ENCODE peak calls at places on chromosomes 5 and 9, in ten cellular contexts. L is mucosa of descending colon, H is left lung, D is brain microvascular endothelial cell, P is heart left ventricle, N is choroid plexus epithelial cell, T is A549, E is MM.1S, Q is Caco-2, C is fibroblast of mammary gland. W is an unnamed sample.

GRCh38 chr5:140821375-140822280 is at the start of gene PCDHA5:
- DNase-seq in N (peak), D (peak), H (peak), L (no peak), P (no peak), C (peak), T (peak), E (no peak), Q (no peak), W (no peak)

GRCh38 chr5:52771343-52772039 is 16.2 kb upstream of the ITGA1 start:
- DNase-seq in C (no peak), L (no peak), E (peak), P (no peak), T (no peak), Q (no peak), D (no peak), H (no peak), N (no peak), W (no peak)

GRCh38 chr9:92664394-92665152 is 5.4 kb downstream of the IPPK start:
- DNase-seq in N (peak), H (peak), E (no peak), C (no peak), D (peak), T (no peak), P (no peak), L (no peak), Q (no peak), W (no peak)

GRCh38 chr5:82728931-82729717 is 348.1 kb downstream of the TMEM167A start:
- DNase-seq in D (no peak), H (no peak), N (no peak), E (no peak), Q (no peak), T (no peak), C (no peak), P (no peak), L (no peak), W (no peak)

GRCh38 chr5:61768692-61769281 is 436.7 kb downstream of the ZSWIM6 start:
- DNase-seq in D (peak), H (no peak), Q (peak), C (peak), P (no peak), L (no peak), E (peak), T (peak), N (peak), W (no peak)

GRCh38 chr5:39755986-39756385 is 331.2 kb upstream of the DAB2 start:
- DNase-seq in N (peak), Q (no peak), H (no peak), P (no peak), D (peak), L (no peak), C (peak), E (no peak), T (peak), W (no peak)

GRCh38 chr5:35898952-35899351 is 39.5 kb downstream of the CAPSL start:
- DNase-seq in Q (no peak), D (no peak), E (no peak), H (no peak), L (no peak), C (no peak), N (no peak), P (no peak), T (no peak), W (no peak)

GRCh38 chr9:30258079-30258478 is 2126.4 kb upstream of the ACO1 start:
- DNase-seq in Q (no peak), T (no peak), D (no peak), H (no peak), L (no peak), E (no peak), N (peak), P (no peak), C (no peak), W (no peak)

GRCh38 chr9:12775373-12775962 is 648 bp downstream of the LURAP1L start:
- DNase-seq in D (peak), H (peak), N (no peak), E (peak), C (no peak), P (no peak), Q (peak), T (no peak), L (no peak), W (peak)

GRCh38 chr9:124452326-124452725 is 2.1 kb downstream of the ADGRD2 start:
- DNase-seq in N (no peak), C (no peak), P (no peak), L (peak), H (peak), D (no peak), E (no peak), Q (no peak), T (no peak), W (no peak)

GRCh38 chr9:124453586-124454191 is 3.4 kb downstream of the ADGRD2 start:
- DNase-seq in P (no peak), T (peak), C (no peak), E (no peak), H (peak), L (peak), D (no peak), N (no peak), Q (peak), W (no peak)

GRCh38 chr9:124454296-124454695 is 4.0 kb downstream of the ADGRD2 start:
- DNase-seq in Q (no peak), C (no peak), L (peak), P (no peak), D (no peak), H (peak), N (no peak), E (no peak), T (no peak), W (no peak)

GRCh38 chr9:124454791-124455443 is 4.7 kb downstream of the ADGRD2 start:
- DNase-seq in L (peak), N (no peak), T (no peak), H (peak), P (no peak), Q (peak), E (no peak), D (no peak), C (no peak), W (no peak)

DNA sequence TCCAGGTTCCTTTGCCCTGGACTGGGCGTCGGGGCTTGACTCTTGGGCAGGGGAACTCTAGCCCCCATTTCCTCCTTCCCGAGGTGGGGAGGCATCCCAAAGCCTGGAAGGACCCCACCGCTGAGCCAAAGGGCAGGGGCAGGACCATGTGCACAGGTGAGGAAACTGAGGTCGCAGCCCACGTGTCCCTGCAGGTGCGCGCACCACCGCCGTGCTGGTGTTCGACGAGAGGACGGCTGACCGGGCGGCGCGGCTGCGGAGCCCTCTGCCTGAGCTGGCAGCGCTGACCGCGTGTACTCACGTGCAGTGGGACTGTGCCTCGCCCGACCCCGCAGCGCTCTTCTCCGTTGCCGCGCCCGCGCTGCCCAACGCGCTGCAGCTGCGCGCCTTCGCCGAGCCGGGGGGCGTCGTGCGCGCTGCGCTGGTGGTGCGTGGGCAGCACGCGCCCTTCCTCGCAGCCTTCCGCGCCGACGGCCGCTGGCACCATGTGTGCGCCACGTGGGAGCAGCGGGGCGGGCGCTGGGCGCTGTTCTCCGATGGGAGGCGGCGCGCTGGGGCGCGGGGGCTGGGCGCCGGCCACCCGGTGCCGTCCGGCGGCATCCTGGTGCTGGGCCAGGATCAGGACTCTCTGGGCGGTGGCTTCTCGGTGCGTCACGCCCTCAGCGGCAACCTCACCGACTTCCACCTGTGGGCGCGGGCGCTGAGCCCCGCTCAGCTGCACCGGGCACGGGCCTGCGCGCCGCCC is 2.8 kb downstream of the ADGRD2 start:
- DNase-seq in P (no peak), L (peak), T (peak), N (no peak), D (no peak), E (no peak), C (no peak), H (peak), Q (no peak), W (no peak)
- H3K4me3 ChIP-seq in P (no peak), L (no peak), T (peak), N (no peak), D (no peak), E (no peak), C (no peak), H (no peak), Q (peak), W (no peak)

GRCh38 chr5:53825016-53825415 is 264.6 kb downstream of the NDUFS4 start:
- DNase-seq in E (no peak), D (no peak), T (no peak), P (no peak), C (no peak), Q (no peak), L (no peak), H (no peak), N (no peak), W (no peak)
- TF ChIP-seq CTCF in E (no peak), D (no peak), T (no peak), P (no peak), C (no peak), Q (no peak), L (no peak), H (no peak), N (no peak), W (no peak)

GRCh38 chr5:114949001-114949400 is 220.7 kb downstream of the TRIM36 start:
- DNase-seq in Q (no peak), D (no peak), C (no peak), H (no peak), N (no peak), E (no peak), T (no peak), L (no peak), P (no peak), W (no peak)
- H3K4me3 ChIP-seq in Q (no peak), D (no peak), C (no peak), H (no peak), N (no peak), E (no peak), T (no peak), L (no peak), P (no peak), W (no peak)

DNA sequence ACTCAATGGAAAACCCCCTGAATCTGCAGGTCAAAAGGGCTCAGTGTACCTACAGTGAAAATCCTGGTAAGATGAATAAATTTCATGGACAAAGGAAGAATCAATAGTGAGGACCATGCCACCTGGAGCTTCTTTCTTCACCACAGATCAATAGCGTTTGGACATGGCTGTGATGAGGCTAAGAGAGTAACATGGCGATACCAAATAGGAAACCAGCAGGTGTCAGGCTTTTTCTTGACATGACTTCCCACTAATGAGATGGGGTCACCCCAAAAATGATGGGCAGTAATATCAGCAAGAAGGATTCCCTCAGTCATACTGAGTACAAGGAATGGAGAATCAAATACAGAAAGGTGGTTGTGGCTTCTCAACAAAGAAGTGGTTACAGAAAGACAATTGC is 208.5 kb upstream of the PLPPR1 start:
- DNase-seq in L (no peak), N (no peak), E (no peak), D (no peak), C (no peak), Q (no peak), T (no peak), H (no peak), P (no peak), W (no peak)
- TF ChIP-seq CTCF in L (no peak), N (no peak), E (no peak), D (no peak), C (no peak), Q (no peak), T (no peak), H (no peak), P (no peak), W (no peak)